ENCODE peak calls at places on chromosomes 1 and 21, in nine cellular contexts. B, J, A, U, G, O, Q, S and N are unnamed samples.

GRCh38 chr1:1161683-1162079 is 12.0 kb upstream of the TTLL10 start:
- DNase-seq in A (no peak), G (no peak), Q (no peak), O (no peak), U (no peak), S (no peak), J (no peak), B (no peak), N (no peak)

GRCh38 chr1:219329606-219330005 is 155.9 kb downstream of the LYPLAL1 start:
- DNase-seq in Q (no peak), A (no peak), S (no peak), O (peak), J (no peak), U (no peak), G (no peak), B (no peak), N (no peak)

GRCh38 chr1:30407030-30407861 is 316.1 kb downstream of the MATN1 start:
- DNase-seq in B (no peak), Q (no peak), A (no peak), S (no peak), J (no peak), U (no peak), O (no peak), G (peak), N (no peak)

GRCh38 chr1:4397196-4397595 is 257.2 kb upstream of the AJAP1 start:
- DNase-seq in U (no peak), Q (no peak), O (no peak), B (no peak), A (no peak), S (no peak), J (no peak), G (no peak), N (no peak)

GRCh38 chr1:43317817-43318471 is 17.2 kb downstream of the TIE1 start:
- DNase-seq in Q (no peak), A (no peak), B (no peak), J (peak), G (no peak), S (no peak), O (no peak), U (no peak), N (no peak)

GRCh38 chr1:210373628-210373877 is 44.9 kb downstream of the HHAT start:
- DNase-seq in U (no peak), Q (peak), A (no peak), O (no peak), S (no peak), B (no peak), J (no peak), G (no peak), N (no peak)

GRCh38 chr21:10273196-10273595 is 248.2 kb upstream of the TPTE start:
- DNase-seq in Q (no peak), B (no peak), S (no peak), G (no peak), O (no peak), A (no peak), J (no peak), U (no peak), N (no peak)

GRCh38 chr1:4675454-4676186 is 21.2 kb downstream of the AJAP1 start:
- DNase-seq in O (no peak), B (no peak), U (no peak), J (no peak), S (no peak), G (no peak), A (no peak), Q (no peak), N (no peak)

GRCh38 chr1:115746021-115746690 is 22.4 kb downstream of the CASQ2 start:
- DNase-seq in O (no peak), B (no peak), S (no peak), A (no peak), Q (no peak), U (no peak), J (no peak), G (no peak), N (no peak)

GRCh38 chr21:44930543-44930981 is 9.3 kb upstream of the SLX9 start:
- DNase-seq in J (peak), A (peak), U (no peak), S (no peak), O (no peak), G (no peak), B (peak), Q (no peak), N (no peak)

GRCh38 chr1:158414651-158415345 is 11.2 kb downstream of the OR10K2 start:
- DNase-seq in B (no peak), O (no peak), J (no peak), A (no peak), Q (no peak), U (no peak), G (no peak), S (no peak), N (no peak)

GRCh38 chr1:10459185-10459584 is 9.4 kb downstream of the CORT start:
- DNase-seq in O (peak), S (no peak), B (no peak), G (no peak), A (no peak), U (peak), Q (no peak), J (no peak), N (no peak)

GRCh38 chr1:83905315-83905907 is 93.5 kb downstream of the TTLL7 start:
- DNase-seq in G (no peak), O (peak), A (no peak), B (peak), J (peak), U (no peak), S (peak), Q (peak), N (no peak)

GRCh38 chr1:238549135-238549534 is 658.4 kb upstream of the ZP4 start:
- DNase-seq in O (no peak), U (no peak), A (no peak), Q (no peak), B (no peak), S (no peak), G (no peak), J (no peak), N (no peak)

GRCh38 chr21:42165901-42166300 is 53.0 kb upstream of the ABCG1 start:
- DNase-seq in O (no peak), J (no peak), G (no peak), U (no peak), B (no peak), A (no peak), S (no peak), Q (no peak), N (no peak)

GRCh38 chr21:31351973-31352372 is 7.9 kb upstream of the TIAM1 start:
- DNase-seq in Q (no peak), B (no peak), G (no peak), U (no peak), S (no peak), J (no peak), O (no peak), A (no peak), N (no peak)

GRCh38 chr1:16172964-16173446 is 17.1 kb upstream of the EPHA2 start:
- DNase-seq in B (no peak), G (no peak), A (no peak), S (no peak), J (no peak), Q (no peak), U (no peak), O (peak), N (no peak)

GRCh38 chr1:115428676-115429075 is 90.6 kb upstream of the NGF start:
- DNase-seq in O (no peak), G (no peak), J (no peak), S (no peak), B (no peak), U (no peak), A (no peak), Q (no peak), N (no peak)

GRCh38 chr1:119139857-119140176 is 636 bp downstream of the WARS2 start:
- DNase-seq in Q (no peak), U (no peak), G (no peak), J (no peak), O (no peak), S (no peak), A (no peak), B (no peak), N (peak)

GRCh38 chr1:193306430-193306829 is 120.0 kb upstream of the B3GALT2 start:
- DNase-seq in A (no peak), J (no peak), U (no peak), O (no peak), S (no peak), Q (no peak), B (no peak), G (no peak), N (no peak)

GRCh38 chr21:46457801-46458314 is 833 bp upstream of the DIP2A start:
- DNase-seq in G (no peak), Q (no peak), B (no peak), U (no peak), O (peak), A (peak), S (peak), J (peak), N (no peak)

GRCh38 chr1:176051902-176052518 is 155.1 kb downstream of the COP1 start:
- DNase-seq in G (no peak), B (no peak), U (no peak), A (no peak), Q (peak), O (no peak), J (no peak), S (no peak), N (no peak)

GRCh38 chr1:151885479-151885878 is 23.8 kb downstream of the THEM4 start:
- DNase-seq in Q (no peak), J (no peak), U (no peak), B (no peak), O (no peak), G (no peak), A (no peak), S (no peak), N (no peak)

GRCh38 chr1:178644308-178645120 is 80.5 kb upstream of the RALGPS2 start:
- DNase-seq in Q (no peak), A (no peak), U (no peak), B (no peak), O (no peak), J (peak), S (no peak), G (no peak), N (no peak)

GRCh38 chr1:26945728-26946127 is 14.5 kb downstream of the KDF1 start:
- DNase-seq in J (no peak), S (no peak), U (no peak), G (no peak), Q (no peak), O (no peak), B (no peak), A (no peak), N (no peak)

DNA sequence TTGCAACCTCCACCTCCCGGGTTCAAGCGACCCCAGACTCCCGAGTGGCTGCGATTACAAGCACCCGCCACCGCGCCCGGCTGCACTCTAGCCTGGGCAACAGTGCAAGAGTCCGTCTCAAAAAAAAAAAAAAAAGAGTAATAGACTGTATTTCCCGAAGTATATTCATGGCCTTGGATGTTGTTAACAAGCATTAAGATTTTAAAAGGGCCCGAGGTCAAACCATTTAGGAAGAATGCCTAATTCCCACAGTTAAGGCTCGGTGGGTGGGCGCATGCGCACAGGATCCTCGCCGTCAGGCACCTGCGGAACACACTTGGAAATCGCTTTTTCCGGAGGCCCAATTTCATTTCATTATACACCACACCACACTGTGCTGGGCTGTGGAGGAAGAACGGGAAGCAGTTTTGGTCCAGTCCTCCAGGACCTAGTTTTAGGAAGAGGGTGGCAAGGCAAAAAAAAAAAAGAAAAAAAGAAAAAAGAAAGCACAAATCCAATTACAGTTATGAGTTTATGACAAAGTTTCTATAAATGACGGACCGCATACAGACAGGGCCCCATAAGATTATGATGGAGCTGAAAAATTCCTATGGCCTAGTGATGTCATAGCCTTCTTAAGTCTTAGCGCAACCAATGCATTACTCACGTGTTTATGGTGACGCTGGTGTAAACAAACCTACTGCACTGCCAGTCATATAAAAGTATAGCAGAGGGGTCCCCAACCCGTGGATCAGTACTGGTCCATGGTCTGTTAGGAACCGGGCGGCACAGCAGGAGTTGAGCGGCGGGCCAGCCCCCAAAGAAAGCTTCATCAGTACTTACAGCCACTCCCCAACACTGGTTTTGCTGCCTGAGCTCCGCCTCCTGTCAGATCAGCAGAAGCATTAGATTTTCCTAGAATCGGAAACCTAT is 38.2 kb downstream of the H3-3A start:
- DNase-seq in J (peak), Q (no peak), B (peak), G (no peak), O (no peak), S (peak), U (no peak), A (peak), N (no peak)
- TF ChIP-seq CTCF in J (no peak), Q (no peak), B (no peak), G (no peak), O (no peak), S (no peak), U (no peak), A (no peak), N (no peak)

GRCh38 chr1:81032973-81033425 is 767.7 kb upstream of the ADGRL2 start:
- DNase-seq in O (no peak), B (no peak), S (no peak), A (no peak), G (no peak), J (no peak), Q (no peak), U (no peak), N (no peak)
- TF ChIP-seq CTCF in O (no peak), B (no peak), S (no peak), A (no peak), G (no peak), J (no peak), Q (no peak), U (no peak), N (no peak)

DNA sequence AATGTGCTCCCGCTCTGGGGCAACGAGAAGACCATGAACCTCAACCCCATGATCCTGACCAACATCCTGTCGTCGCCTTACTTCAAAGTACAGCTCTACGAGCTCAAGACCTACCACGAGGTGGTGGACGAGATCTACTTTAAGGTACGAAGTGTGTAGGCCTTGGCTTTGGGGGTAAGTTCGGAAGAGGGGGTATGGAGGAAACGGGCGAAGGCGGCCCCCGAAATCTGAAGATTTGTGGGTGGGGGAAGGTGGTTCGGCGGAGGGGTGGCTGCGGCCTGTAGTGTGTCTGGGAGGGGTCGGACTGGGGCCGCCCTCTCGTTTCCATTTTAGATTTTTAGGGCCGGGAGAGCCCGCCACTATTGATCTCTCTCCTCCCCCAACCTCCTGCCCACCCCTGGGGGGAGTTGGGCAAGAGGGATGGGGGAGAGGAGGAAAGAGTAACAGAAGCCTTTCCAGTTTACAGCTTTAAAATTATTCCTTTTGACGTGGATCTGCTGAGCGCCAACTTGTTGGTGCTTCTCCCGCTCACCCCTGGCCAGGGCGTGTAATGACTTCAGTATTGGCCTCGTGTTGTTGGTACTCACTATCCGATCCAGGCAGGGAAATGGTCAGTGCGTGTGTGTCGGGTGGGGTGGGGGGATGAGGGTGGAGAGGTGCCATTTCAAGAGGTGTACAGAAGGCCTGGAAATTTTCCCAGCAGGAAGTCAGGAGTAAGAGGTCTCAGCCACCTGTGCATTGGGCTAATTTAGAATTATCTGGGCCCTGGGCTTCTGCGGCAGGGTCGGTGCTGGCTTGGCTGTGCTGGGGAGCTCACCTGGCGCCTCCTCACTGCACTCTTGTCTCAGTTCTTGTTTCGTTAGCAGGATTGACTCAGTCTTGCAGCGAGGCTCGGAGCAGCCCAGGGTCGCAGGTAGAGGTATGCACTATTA is 880 bp downstream of the PRPF38B start:
- DNase-seq in Q (no peak), G (no peak), U (peak), O (peak), B (peak), J (peak), A (peak), S (peak), N (peak)
- TF ChIP-seq CTCF in Q (no peak), G (no peak), U (no peak), O (peak), B (no peak), J (peak), A (peak), S (peak), N (no peak)

DNA sequence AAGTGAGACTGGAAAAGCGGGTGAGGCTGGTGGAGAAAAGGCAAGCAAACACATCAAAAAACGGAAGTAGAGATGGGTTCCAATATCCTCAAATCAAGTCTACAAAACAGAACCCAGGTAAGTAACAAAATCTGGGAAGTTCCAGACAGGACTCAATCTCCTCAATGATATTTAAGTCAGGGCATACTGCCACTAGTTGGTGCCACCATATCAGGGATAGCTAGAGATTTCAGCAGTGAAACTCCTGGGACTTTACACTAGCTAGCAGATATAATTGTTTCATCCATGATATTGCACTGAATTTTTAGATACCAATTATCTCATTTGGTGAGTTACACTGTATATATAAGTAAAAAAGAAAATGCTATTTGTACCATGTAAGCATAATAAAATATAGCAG is 52.0 kb downstream of the EYA3 start:
- DNase-seq in U (no peak), Q (no peak), A (no peak), J (no peak), S (no peak), B (no peak), G (no peak), O (no peak), N (no peak)
- TF ChIP-seq CTCF in U (no peak), Q (peak), A (no peak), J (no peak), S (no peak), B (no peak), G (no peak), O (no peak), N (no peak)